ENCODE peak calls at places on chromosomes 11 and 22, in five cellular contexts. One of them, this sample, is unnamed.

GRCh38 chr22:44813416-44813815 is 61.0 kb downstream of the ARHGAP8 start:
- DNase-seq in endothelial cell of umbilical vein: no peak
- DNase-seq in endodermal cell: peak; percentile 5
- DNase-seq in stomach: no peak
- DNase-seq in Jurkat, Clone E6-1: no peak
- DNase-seq in this sample: no peak

GRCh38 chr22:28813772-28814518 is 13.6 kb upstream of the XBP1 start:
- DNase-seq in endodermal cell: no peak
- DNase-seq in stomach: peak; percentile 83
- DNase-seq in Jurkat, Clone E6-1: no peak
- DNase-seq in endothelial cell of umbilical vein: no peak
- DNase-seq in this sample: no peak

GRCh38 chr11:93169950-93170561 is 27.7 kb downstream of the SLC36A4 start:
- DNase-seq in endothelial cell of umbilical vein: peak; percentile 40
- DNase-seq in Jurkat, Clone E6-1: peak; percentile 10
- DNase-seq in endodermal cell: no peak
- DNase-seq in stomach: no peak
- DNase-seq in this sample: no peak

GRCh38 chr11:60797846-60798630 is 12.9 kb downstream of the MS4A10 start:
- DNase-seq in Jurkat, Clone E6-1: no peak
- DNase-seq in endothelial cell of umbilical vein: no peak
- DNase-seq in stomach: no peak
- DNase-seq in endodermal cell: no peak
- DNase-seq in this sample: no peak

GRCh38 chr22:32579533-32580220 is 105.1 kb downstream of the FBXO7 start:
- DNase-seq in endothelial cell of umbilical vein: no peak
- DNase-seq in endodermal cell: no peak
- DNase-seq in stomach: no peak
- DNase-seq in Jurkat, Clone E6-1: no peak
- DNase-seq in this sample: peak; percentile 53

GRCh38 chr11:75689861-75690641 is 21.2 kb upstream of the MAP6 start:
- DNase-seq in Jurkat, Clone E6-1: no peak
- DNase-seq in endodermal cell: no peak
- DNase-seq in endothelial cell of umbilical vein: no peak
- DNase-seq in stomach: no peak
- DNase-seq in this sample: no peak

GRCh38 chr11:128625316-128625715 is 38.0 kb upstream of the ETS1 start:
- DNase-seq in stomach: no peak
- DNase-seq in endothelial cell of umbilical vein: no peak
- DNase-seq in Jurkat, Clone E6-1: no peak
- DNase-seq in endodermal cell: peak; percentile 42
- DNase-seq in this sample: no peak

GRCh38 chr11:58004664-58005063 is 19.0 kb upstream of the OR9Q1 start:
- DNase-seq in endothelial cell of umbilical vein: peak; percentile 98
- DNase-seq in endodermal cell: no peak
- DNase-seq in stomach: no peak
- DNase-seq in Jurkat, Clone E6-1: no peak
- DNase-seq in this sample: no peak

DNA sequence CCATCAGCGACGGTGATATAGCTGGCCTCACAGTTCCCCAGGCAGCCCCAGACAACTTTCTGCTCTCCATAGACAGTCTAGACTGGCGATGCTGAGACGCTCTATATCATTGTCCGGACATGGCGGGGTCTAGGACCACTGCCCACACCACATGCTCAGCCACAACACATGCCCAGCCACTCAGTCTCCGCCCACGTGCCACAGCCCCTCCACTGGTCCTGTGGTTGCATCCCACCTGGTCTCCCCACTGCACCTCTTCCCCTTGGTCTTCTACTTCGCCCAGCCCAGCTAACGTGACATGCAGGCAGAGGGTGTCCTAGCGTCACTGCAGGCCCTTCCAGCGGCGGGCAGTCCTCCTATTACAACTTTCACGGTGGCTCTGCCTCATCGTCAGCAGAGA is 22.9 kb upstream of the YPEL1 start:
- DNase-seq in stomach: no peak
- DNase-seq in endothelial cell of umbilical vein: no peak
- DNase-seq in endodermal cell: no peak
- DNase-seq in Jurkat, Clone E6-1: no peak
- DNase-seq in this sample: no peak
- H3K4me3 ChIP-seq in stomach: no peak overlapping the region
- H3K4me3 ChIP-seq in endothelial cell of umbilical vein: no peak overlapping the region
- H3K4me3 ChIP-seq in endodermal cell: no peak overlapping the region
- H3K4me3 ChIP-seq in Jurkat, Clone E6-1: no peak overlapping the region
- H3K4me3 ChIP-seq in this sample: no peak overlapping the region

DNA sequence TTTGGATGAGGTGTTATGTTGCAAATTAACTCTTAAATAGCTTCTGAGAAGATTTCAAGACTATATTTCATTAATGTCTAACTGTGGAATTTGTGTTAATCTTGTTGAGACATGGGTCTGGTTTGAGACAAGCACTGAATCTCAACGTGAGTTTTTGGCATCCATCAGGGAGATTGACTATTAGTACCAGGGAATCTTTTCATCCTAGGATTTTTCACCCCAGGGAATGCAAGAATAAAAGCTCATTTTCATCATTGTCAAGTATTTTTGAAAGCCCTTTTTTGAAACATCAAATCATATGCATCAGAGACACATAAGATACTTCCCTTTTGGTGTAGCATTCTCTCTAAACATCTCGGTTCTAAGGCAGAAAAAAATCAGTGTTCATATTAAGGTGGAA is 19.5 kb downstream of the OR5T2 start:
- DNase-seq in Jurkat, Clone E6-1: no peak
- DNase-seq in stomach: no peak
- DNase-seq in endodermal cell: no peak
- DNase-seq in endothelial cell of umbilical vein: no peak
- DNase-seq in this sample: no peak
- H3K4me3 ChIP-seq in Jurkat, Clone E6-1: no peak overlapping the region
- H3K4me3 ChIP-seq in stomach: no peak overlapping the region
- H3K4me3 ChIP-seq in endodermal cell: no peak overlapping the region
- H3K4me3 ChIP-seq in endothelial cell of umbilical vein: no peak overlapping the region
- H3K4me3 ChIP-seq in this sample: no peak overlapping the region

DNA sequence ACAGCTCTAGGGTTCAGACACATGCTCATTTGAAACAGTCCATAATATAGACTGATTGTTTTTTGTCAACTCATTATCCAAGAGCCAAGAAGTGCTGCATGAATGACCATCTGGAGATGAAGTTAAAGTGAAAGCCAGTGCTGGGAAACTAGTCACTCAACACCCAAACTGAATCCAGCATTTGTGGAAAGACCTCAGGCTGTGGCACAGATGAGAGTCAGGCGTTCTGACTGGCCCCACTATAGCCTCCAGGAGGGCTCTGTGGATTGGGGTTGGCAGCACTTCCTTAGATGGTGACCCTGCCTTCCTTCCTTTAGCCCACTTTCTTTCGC is 2.1 kb downstream of the FEZ1 start:
- DNase-seq in endothelial cell of umbilical vein: no peak
- DNase-seq in Jurkat, Clone E6-1: no peak
- DNase-seq in stomach: no peak
- DNase-seq in endodermal cell: no peak
- DNase-seq in this sample: no peak
- H3K4me3 ChIP-seq in endothelial cell of umbilical vein: no peak overlapping the region
- H3K4me3 ChIP-seq in Jurkat, Clone E6-1: no peak overlapping the region
- H3K4me3 ChIP-seq in stomach: no peak overlapping the region
- H3K4me3 ChIP-seq in endodermal cell: peak overlapping the region; percentile 79
- H3K4me3 ChIP-seq in this sample: no peak overlapping the region

DNA sequence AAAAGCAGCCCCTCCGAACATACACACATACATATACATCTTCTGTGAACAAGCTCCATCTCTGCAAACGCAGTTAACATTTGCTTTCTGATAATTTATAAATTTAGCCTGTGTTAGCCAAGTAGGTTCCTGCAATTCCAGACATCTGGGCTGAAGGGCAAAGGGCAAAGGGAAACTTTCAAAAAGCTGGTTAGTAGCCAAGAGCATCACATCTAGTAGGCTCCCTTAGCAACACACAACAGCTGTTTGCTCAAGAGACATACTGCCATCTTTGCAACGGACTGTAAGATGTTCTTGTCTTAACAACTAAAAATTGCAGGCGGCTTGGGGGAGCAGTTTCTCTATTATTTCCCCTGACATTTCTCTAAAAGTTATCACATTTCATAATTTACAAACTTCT is 134.9 kb downstream of the RBFOX2 start:
- DNase-seq in endothelial cell of umbilical vein: peak; percentile 40
- DNase-seq in Jurkat, Clone E6-1: no peak
- DNase-seq in endodermal cell: no peak
- DNase-seq in stomach: no peak
- DNase-seq in this sample: no peak
- H3K4me3 ChIP-seq in endothelial cell of umbilical vein: no peak overlapping the region
- H3K4me3 ChIP-seq in Jurkat, Clone E6-1: no peak overlapping the region
- H3K4me3 ChIP-seq in endodermal cell: no peak overlapping the region
- H3K4me3 ChIP-seq in stomach: peak overlapping the region; percentile 32
- H3K4me3 ChIP-seq in this sample: peak overlapping the region; percentile 65

GRCh38 chr11:117993988-117994741 is 8.0 kb downstream of the IL10RA start:
- DNase-seq in endodermal cell: no peak
- DNase-seq in Jurkat, Clone E6-1: no peak
- DNase-seq in stomach: no peak
- DNase-seq in endothelial cell of umbilical vein: no peak
- DNase-seq in this sample: peak; percentile 48

GRCh38 chr11:117995472-117995871 is 9.3 kb downstream of the IL10RA start:
- DNase-seq in Jurkat, Clone E6-1: no peak
- DNase-seq in endothelial cell of umbilical vein: no peak
- DNase-seq in endodermal cell: no peak
- DNase-seq in stomach: no peak
- DNase-seq in this sample: no peak

GRCh38 chr11:117989351-117990102 is 3.3 kb downstream of the IL10RA start:
- DNase-seq in stomach: no peak
- DNase-seq in Jurkat, Clone E6-1: no peak
- DNase-seq in endothelial cell of umbilical vein: no peak
- DNase-seq in endodermal cell: no peak
- DNase-seq in this sample: no peak

GRCh38 chr11:117992620-117993019 is 6.4 kb downstream of the IL10RA start:
- DNase-seq in endodermal cell: no peak
- DNase-seq in stomach: no peak
- DNase-seq in Jurkat, Clone E6-1: no peak
- DNase-seq in endothelial cell of umbilical vein: no peak
- DNase-seq in this sample: no peak

DNA sequence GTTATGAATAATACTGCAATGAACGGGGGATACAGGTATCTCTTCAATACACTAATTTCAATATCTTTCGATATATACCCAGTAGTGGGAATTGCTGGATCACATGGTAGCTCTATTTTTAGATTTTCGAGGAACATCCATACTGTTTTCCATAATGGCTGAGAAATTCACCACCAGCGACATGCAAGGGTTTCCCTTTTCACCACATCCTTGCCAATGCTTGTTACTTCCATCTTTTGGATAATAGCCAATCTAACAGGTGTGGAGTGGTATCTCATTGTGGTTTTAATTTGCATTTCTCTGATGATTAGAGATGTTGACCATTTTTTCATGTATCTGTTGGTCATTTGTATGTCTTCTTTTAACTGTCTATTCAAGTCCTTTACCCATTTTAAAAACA is 5.9 kb downstream of the IL10RA start:
- DNase-seq in stomach: no peak
- DNase-seq in endodermal cell: no peak
- DNase-seq in Jurkat, Clone E6-1: no peak
- DNase-seq in endothelial cell of umbilical vein: no peak
- DNase-seq in this sample: no peak
- H3K4me3 ChIP-seq in stomach: no peak overlapping the region
- H3K4me3 ChIP-seq in endodermal cell: no peak overlapping the region
- H3K4me3 ChIP-seq in Jurkat, Clone E6-1: no peak overlapping the region
- H3K4me3 ChIP-seq in endothelial cell of umbilical vein: no peak overlapping the region
- H3K4me3 ChIP-seq in this sample: peak overlapping the region; percentile 22

GRCh38 chr22:27115816-27116256 is 458.4 kb downstream of the MIAT start:
- DNase-seq in endothelial cell of umbilical vein: peak; percentile 91
- DNase-seq in stomach: peak; percentile 52
- DNase-seq in Jurkat, Clone E6-1: no peak
- DNase-seq in endodermal cell: no peak
- DNase-seq in this sample: no peak
- H3K4me3 ChIP-seq in endothelial cell of umbilical vein: no peak overlapping the region
- H3K4me3 ChIP-seq in stomach: no peak overlapping the region
- H3K4me3 ChIP-seq in Jurkat, Clone E6-1: no peak overlapping the region
- H3K4me3 ChIP-seq in endodermal cell: no peak overlapping the region
- H3K4me3 ChIP-seq in this sample: no peak overlapping the region

DNA sequence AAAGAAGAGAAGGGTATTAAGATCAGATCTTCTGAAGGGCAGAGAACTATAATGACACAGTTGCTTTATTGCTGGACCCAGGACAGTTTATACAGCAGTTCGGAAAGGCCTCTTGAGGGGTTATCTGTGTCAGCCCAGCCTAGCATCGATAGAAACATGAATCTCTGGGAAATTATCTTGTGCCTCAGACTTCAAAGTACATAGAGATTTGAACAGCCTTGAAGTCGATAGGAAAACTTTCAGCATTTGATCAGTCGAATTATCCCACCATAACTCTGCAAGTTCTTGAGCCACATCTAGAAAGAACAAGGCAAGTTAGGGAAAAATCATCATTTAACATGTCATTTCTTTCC is 2.5 kb upstream of the LMO2 start:
- DNase-seq in endodermal cell: no peak
- DNase-seq in endothelial cell of umbilical vein: no peak
- DNase-seq in stomach: no peak
- DNase-seq in Jurkat, Clone E6-1: no peak
- DNase-seq in this sample: no peak
- H3K4me3 ChIP-seq in endodermal cell: no peak overlapping the region
- H3K4me3 ChIP-seq in endothelial cell of umbilical vein: no peak overlapping the region
- H3K4me3 ChIP-seq in stomach: no peak overlapping the region
- H3K4me3 ChIP-seq in Jurkat, Clone E6-1: no peak overlapping the region
- H3K4me3 ChIP-seq in this sample: no peak overlapping the region